ENCODE peak calls at places on chromosome 6, in nine cellular contexts. Z is suprapubic skin; R is CD8-positive, alpha-beta T cell; S is right lobe of liver; X is CD4-positive, CD25-positive, alpha-beta regulatory T cell; T is A549; Q is cardiac muscle cell; F is heart left ventricle; L is psoas muscle. K is an unnamed sample.

GRCh38 chr6:24126586-24127192 is 674 bp downstream of the NRSN1 start:
- DNase-seq in Z (no peak), R (no peak), S (no peak), X (no peak), T (peak; percentile 19), Q (peak; percentile 94), F (peak; percentile 8), L (no peak), K (no peak)

GRCh38 chr6:34970962-34971361 is 81.9 kb downstream of the ANKS1A start:
- DNase-seq in Z (no peak), R (no peak), S (no peak), X (no peak), T (no peak), Q (no peak), F (no peak), L (no peak), K (no peak)

GRCh38 chr6:113645576-113645970 is 211.6 kb upstream of the MARCKS start:
- DNase-seq in Z (no peak), R (no peak), S (no peak), X (no peak), T (peak; percentile 65), Q (no peak), F (no peak), L (no peak), K (no peak)

GRCh38 chr6:87972279-87972678 is 75.4 kb upstream of the SPACA1 start:
- DNase-seq in Z (no peak), R (no peak), S (no peak), X (no peak), T (no peak), Q (no peak), F (no peak), L (no peak), K (no peak)

GRCh38 chr6:143505111-143505510 is 6.4 kb downstream of the FUCA2 start:
- DNase-seq in Z (no peak), R (no peak), S (no peak), X (no peak), T (no peak), Q (no peak), F (no peak), L (no peak), K (no peak)

GRCh38 chr6:66418906-66419305 is 711.9 kb upstream of the EYS start:
- DNase-seq in Z (no peak), R (no peak), S (no peak), X (no peak), T (no peak), Q (no peak), F (no peak), L (no peak), K (no peak)

GRCh38 chr6:89281779-89282246 is 33.3 kb downstream of the GABRR2 start:
- DNase-seq in Z (no peak), R (no peak), S (no peak), X (peak; percentile 8), T (peak; percentile 57), Q (peak; percentile 61), F (no peak), L (no peak), K (no peak)

GRCh38 chr6:82419859-82420258 is 56.2 kb downstream of the TPBG start:
- DNase-seq in Z (no peak), R (no peak), S (no peak), X (no peak), T (peak; percentile 37), Q (no peak), F (no peak), L (no peak), K (no peak)

GRCh38 chr6:148965287-148965686 is 218.5 kb downstream of the UST start:
- DNase-seq in Z (no peak), R (no peak), S (no peak), X (no peak), T (no peak), Q (no peak), F (no peak), L (peak; percentile 59), K (peak; percentile 77)

GRCh38 chr6:110039996-110040383 is 61.9 kb downstream of the GPR6 start:
- DNase-seq in Z (no peak), R (peak; percentile 32), S (no peak), X (no peak), T (peak; percentile 12), Q (peak; percentile 37), F (no peak), L (no peak), K (no peak)

GRCh38 chr6:43705996-43706395 is 18.4 kb upstream of the MRPS18A start:
- DNase-seq in Z (no peak), R (no peak), S (no peak), X (no peak), T (no peak), Q (no peak), F (no peak), L (no peak), K (no peak)

GRCh38 chr6:71197770-71198169 is 90.8 kb upstream of the OGFRL1 start:
- DNase-seq in Z (no peak), R (no peak), S (no peak), X (no peak), T (no peak), Q (peak; percentile 2), F (no peak), L (no peak), K (no peak)

GRCh38 chr6:35663447-35664235 is 25.1 kb downstream of the FKBP5 start:
- DNase-seq in Z (no peak), R (no peak), S (no peak), X (no peak), T (no peak), Q (peak; percentile 33), F (no peak), L (no peak), K (no peak)

GRCh38 chr6:166862287-166862977 is 93.9 kb downstream of the RNASET2 start:
- DNase-seq in Z (no peak), R (peak; percentile 20), S (no peak), X (peak; percentile 14), T (no peak), Q (peak; percentile 70), F (peak; percentile 39), L (no peak), K (peak; percentile 71)

DNA sequence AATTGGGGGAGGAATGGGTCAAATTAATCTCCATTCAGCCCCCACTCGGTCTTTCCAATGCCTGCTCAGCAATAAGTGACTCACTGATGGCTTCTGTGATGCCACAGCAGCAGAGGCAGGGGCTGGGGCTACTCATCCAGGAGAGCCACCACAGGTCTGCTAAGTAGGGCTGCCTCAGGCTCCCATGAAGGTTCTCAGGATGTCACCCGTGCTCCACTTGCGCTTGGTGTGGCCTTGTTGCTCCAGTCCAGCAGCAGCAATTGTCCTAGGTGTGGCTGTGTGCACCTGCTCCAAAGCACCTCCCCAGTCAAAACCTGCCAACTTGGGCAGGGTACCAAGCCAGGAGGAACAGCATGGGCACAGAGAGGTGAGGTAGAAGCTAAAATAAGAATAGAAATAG is 627 bp upstream of the LY6G6C start:
- DNase-seq in Z (no peak), R (no peak), S (no peak), X (no peak), T (no peak), Q (no peak), F (no peak), L (no peak), K (no peak)
- H3K4me1 ChIP-seq in Z (peaks cover 50% of the 10 kb centered on the region), R (peaks cover 9% of the 10 kb centered on the region), S (no peaks in the 10 kb centered on the region), X (no peaks in the 10 kb centered on the region), T (no peaks in the 10 kb centered on the region), Q (no peaks in the 10 kb centered on the region), F (no peaks in the 10 kb centered on the region), L (no peaks in the 10 kb centered on the region), K (no peaks in the 10 kb centered on the region)

GRCh38 chr6:50822078-50822476 is 3.4 kb downstream of the TFAP2B start:
- DNase-seq in Z (no peak), R (no peak), S (no peak), X (no peak), T (no peak), Q (no peak), F (no peak), L (no peak), K (no peak)
- H3K27ac ChIP-seq in Z (peak overlapping the region; percentile 89), R (no peak overlapping the region), S (no peak overlapping the region), X (no peak overlapping the region), T (no peak overlapping the region), Q (no peak overlapping the region), F (no peak overlapping the region), L (no peak overlapping the region), K (no peak overlapping the region)

GRCh38 chr6:15331143-15331542 is 85.3 kb downstream of the JARID2 start:
- DNase-seq in Z (no peak), R (no peak), S (no peak), X (no peak), T (no peak), Q (no peak), F (no peak), L (no peak), K (no peak)

GRCh38 chr6:15329154-15329781 is 83.4 kb downstream of the JARID2 start:
- DNase-seq in Z (no peak), R (no peak), S (no peak), X (no peak), T (no peak), Q (no peak), F (peak; percentile 28), L (no peak), K (no peak)

GRCh38 chr6:15332441-15332840 is 86.6 kb downstream of the JARID2 start:
- DNase-seq in Z (no peak), R (no peak), S (no peak), X (no peak), T (no peak), Q (no peak), F (no peak), L (no peak), K (no peak)

GRCh38 chr6:15330174-15330934 is 84.5 kb downstream of the JARID2 start:
- DNase-seq in Z (no peak), R (no peak), S (no peak), X (no peak), T (no peak), Q (no peak), F (no peak), L (no peak), K (no peak)

GRCh38 chr6:15331629-15332241 is 85.9 kb downstream of the JARID2 start:
- DNase-seq in Z (no peak), R (no peak), S (no peak), X (no peak), T (no peak), Q (no peak), F (no peak), L (no peak), K (no peak)
- H3K4me1 ChIP-seq in Z (peaks cover 38% of the 10 kb centered on the region), R (peaks cover 57% of the 10 kb centered on the region), S (peaks cover 7% of the 10 kb centered on the region), X (peaks cover 8% of the 10 kb centered on the region), T (peaks cover 38% of the 10 kb centered on the region), Q (peaks cover 27% of the 10 kb centered on the region), F (peaks cover 5% of the 10 kb centered on the region), L (peaks cover 50% of the 10 kb centered on the region), K (peaks cover 11% of the 10 kb centered on the region)

GRCh38 chr6:1622851-1623768 is 13.4 kb downstream of the FOXC1 start:
- DNase-seq in Z (no peak), R (no peak), S (peak; percentile 24), X (no peak), T (no peak), Q (no peak), F (no peak), L (peak; percentile 34), K (peak; percentile 59)

GRCh38 chr6:1623769-1624070 is 14.0 kb downstream of the FOXC1 start:
- DNase-seq in Z (no peak), R (no peak), S (no peak), X (no peak), T (no peak), Q (no peak), F (no peak), L (no peak), K (no peak)

GRCh38 chr6:1624848-1625341 is 15.2 kb downstream of the FOXC1 start:
- DNase-seq in Z (no peak), R (no peak), S (peak; percentile 55), X (no peak), T (no peak), Q (peak; percentile 53), F (no peak), L (peak; percentile 58), K (peak; percentile 66)

GRCh38 chr6:1625352-1625773 is 15.6 kb downstream of the FOXC1 start:
- DNase-seq in Z (no peak), R (no peak), S (no peak), X (no peak), T (no peak), Q (no peak), F (no peak), L (no peak), K (no peak)

GRCh38 chr6:1624071-1624847 is 14.5 kb downstream of the FOXC1 start:
- DNase-seq in Z (no peak), R (no peak), S (peak; percentile 52), X (no peak), T (no peak), Q (no peak), F (no peak), L (peak; percentile 47), K (peak; percentile 63)
- H3K27ac ChIP-seq in Z (peak overlapping the region; percentile 66), R (no peak overlapping the region), S (no peak overlapping the region), X (no peak overlapping the region), T (peak overlapping the region; percentile 60), Q (no peak overlapping the region), F (no peak overlapping the region), L (no peak overlapping the region), K (peak overlapping the region; percentile 31)

K was measured in right cardiac atrium.